ENCODE peak calls at places on chromosomes 5 and 9, in six cellular contexts. V is tibial nerve, T is heart right ventricle, X is ovary, K is GM12878, D is right lobe of liver. Q is an unnamed sample.

GRCh38 chr9:112867275-112867991 is 23.2 kb downstream of the SLC46A2 start:
- DNase-seq in K (no peak), X (no peak), D (no peak), V (no peak), T (no peak), Q (no peak)

GRCh38 chr5:104793031-104793430 is 1230.4 kb upstream of the NUDT12 start:
- DNase-seq in V (no peak), D (no peak), X (no peak), K (no peak), T (no peak), Q (no peak)

GRCh38 chr9:72278959-72279358 is 86.0 kb downstream of the ZFAND5 start:
- DNase-seq in V (no peak), X (no peak), D (no peak), K (no peak), T (no peak), Q (no peak)

GRCh38 chr5:138000102-138000723 is 32.7 kb downstream of the FAM13B start:
- DNase-seq in V (no peak), K (no peak), D (no peak), X (peak; percentile 26), T (no peak), Q (no peak)

GRCh38 chr5:125375143-125375542 is 628.7 kb upstream of the ZNF608 start:
- DNase-seq in K (no peak), D (no peak), T (no peak), X (no peak), V (no peak), Q (no peak)

GRCh38 chr9:34252670-34253459 is 74.0 kb downstream of the UBAP1 start:
- DNase-seq in T (peak; percentile 45), K (no peak), D (peak; percentile 65), X (peak; percentile 68), V (peak; percentile 61), Q (peak; percentile 68)

GRCh38 chr5:140322751-140323731 is 20.1 kb upstream of the PFDN1 start:
- DNase-seq in V (no peak), K (no peak), T (peak; percentile 38), X (peak; percentile 40), D (no peak), Q (no peak)

GRCh38 chr5:58255970-58256369 is 203.9 kb downstream of the PLK2 start:
- DNase-seq in D (no peak), T (no peak), K (no peak), V (no peak), X (no peak), Q (no peak)

GRCh38 chr5:75656311-75657003 is 45.2 kb downstream of the ANKDD1B start:
- DNase-seq in T (no peak), V (no peak), K (no peak), D (no peak), X (peak; percentile 31), Q (no peak)

GRCh38 chr9:21883642-21884041 is 81.2 kb downstream of the MTAP start:
- DNase-seq in K (no peak), V (no peak), X (no peak), T (no peak), D (no peak), Q (no peak)

GRCh38 chr5:33438996-33439395 is 1.8 kb upstream of the TARS1 start:
- DNase-seq in K (no peak), D (no peak), V (no peak), T (no peak), X (no peak), Q (no peak)

GRCh38 chr5:138240690-138241385 is 27.7 kb upstream of the CDC23 start:
- DNase-seq in X (no peak), V (no peak), K (no peak), D (no peak), T (no peak), Q (no peak)

GRCh38 chr5:61167382-61167781 is 5.1 kb upstream of the SMIM15 start:
- DNase-seq in X (no peak), T (no peak), V (no peak), D (no peak), K (no peak), Q (no peak)

GRCh38 chr9:111728617-111729366 is 65.9 kb downstream of the SHOC1 start:
- DNase-seq in K (no peak), X (no peak), D (no peak), T (no peak), V (no peak), Q (no peak)

GRCh38 chr5:180080670-180081280 is 9.2 kb upstream of the RNF130 start:
- DNase-seq in D (no peak), T (no peak), X (no peak), K (no peak), V (no peak), Q (no peak)

GRCh38 chr5:125486634-125487033 is 740.2 kb upstream of the ZNF608 start:
- DNase-seq in D (no peak), V (no peak), X (no peak), K (no peak), T (no peak), Q (no peak)

GRCh38 chr9:133924453-133924852 is 67.7 kb downstream of the VAV2 start:
- DNase-seq in V (no peak), X (no peak), D (no peak), K (no peak), T (no peak), Q (no peak)

GRCh38 chr5:180605554-180606214 is 14.4 kb upstream of the SCGB3A1 start:
- DNase-seq in K (peak; percentile 17), V (no peak), D (peak; percentile 51), X (no peak), T (peak; percentile 8), Q (peak; percentile 48)

GRCh38 chr9:9142001-9142400 is 1342.4 kb upstream of the DMAC1 start:
- DNase-seq in K (no peak), T (no peak), D (no peak), V (no peak), X (no peak), Q (no peak)

GRCh38 chr5:167985373-167985772 is 306.1 kb upstream of the WWC1 start:
- DNase-seq in K (no peak), D (no peak), X (no peak), T (no peak), V (no peak), Q (no peak)

GRCh38 chr9:116198344-116198743 is 44.8 kb downstream of the PAPPA start:
- DNase-seq in X (no peak), T (no peak), D (no peak), V (no peak), K (no peak), Q (no peak)

GRCh38 chr5:177386542-177386941 is 2.3 kb downstream of the SLC34A1 start:
- DNase-seq in X (no peak), T (no peak), K (no peak), V (no peak), D (no peak), Q (no peak)

GRCh38 chr5:121762416-121762815 is 89.3 kb upstream of the FTMT start:
- DNase-seq in D (no peak), K (no peak), T (no peak), V (no peak), X (no peak), Q (no peak)

GRCh38 chr5:137374110-137374853 is 124.8 kb downstream of the SPOCK1 start:
- DNase-seq in T (no peak), V (no peak), D (no peak), K (no peak), X (no peak), Q (no peak)

GRCh38 chr9:135797507-135798302 is 95.7 kb downstream of the KCNT1 start:
- DNase-seq in K (no peak), V (no peak), X (no peak), D (no peak), T (peak; percentile 68), Q (peak; percentile 51)

GRCh38 chr5:113276001-113276400 is 158.8 kb downstream of the TSSK1B start:
- DNase-seq in X (no peak), T (no peak), V (no peak), D (no peak), K (no peak), Q (no peak)

GRCh38 chr5:18305288-18305899 is 671.1 kb downstream of the TAF11L14 start:
- DNase-seq in T (no peak), X (no peak), D (no peak), V (no peak), K (no peak), Q (no peak)

GRCh38 chr5:103258957-103259704 is 568 bp downstream of the MACIR start:
- DNase-seq in T (peak; percentile 64), X (peak; percentile 68), K (no peak), D (peak; percentile 72), V (peak; percentile 16), Q (peak; percentile 78)

GRCh38 chr5:14090290-14090689 is 52.9 kb upstream of the TRIO start:
- DNase-seq in V (no peak), K (no peak), D (no peak), T (no peak), X (no peak), Q (no peak)

GRCh38 chr9:124032247-124032646 is 20.7 kb downstream of the LHX2 start:
- DNase-seq in T (no peak), D (peak; percentile 45), V (no peak), K (no peak), X (no peak), Q (no peak)

GRCh38 chr5:67900515-67900914 is 315.0 kb upstream of the PIK3R1 start:
- DNase-seq in D (no peak), T (no peak), X (no peak), K (no peak), V (no peak), Q (no peak)

GRCh38 chr5:159094745-159095144 is 5.0 kb downstream of the EBF1 start:
- DNase-seq in D (no peak), X (peak; percentile 61), K (no peak), V (peak; percentile 83), T (peak; percentile 54), Q (peak; percentile 83)

GRCh38 chr5:147369742-147370374 is 135.0 kb downstream of the STK32A start:
- DNase-seq in D (no peak), X (no peak), T (no peak), K (no peak), V (no peak), Q (no peak)

GRCh38 chr5:149001154-149001553 is 61.7 kb downstream of the SH3TC2 start:
- DNase-seq in X (no peak), D (no peak), K (no peak), V (no peak), T (no peak), Q (no peak)
- H3K4me1 ChIP-seq in X (no peaks in the 10 kb centered on the region), D (no peaks in the 10 kb centered on the region), K (no peaks in the 10 kb centered on the region), V (no peaks in the 10 kb centered on the region), T (peaks cover 7% of the 10 kb centered on the region), Q (peaks cover 41% of the 10 kb centered on the region)

DNA sequence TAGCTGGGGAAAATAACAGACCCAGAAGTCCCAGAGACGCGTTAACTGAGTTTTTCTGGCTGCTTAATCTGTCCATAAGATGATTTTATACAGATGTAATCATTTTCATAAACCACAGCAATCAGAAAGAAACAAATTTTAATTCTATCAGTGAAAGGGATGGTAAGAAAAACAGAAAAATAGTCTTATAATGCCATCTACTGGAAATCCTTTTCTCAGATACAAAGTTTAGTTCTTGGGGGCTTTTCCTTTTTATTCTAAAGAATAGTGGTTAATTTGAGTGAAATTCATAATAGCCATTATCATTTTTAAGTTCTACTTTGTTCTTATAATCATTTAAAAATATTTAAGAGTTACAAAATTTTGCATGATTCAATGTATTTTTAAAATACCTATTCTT is 44.4 kb downstream of the DROSHA start:
- DNase-seq in V (no peak), X (no peak), K (no peak), T (no peak), D (no peak), Q (no peak)
- TF ChIP-seq CTCF in V (no peak), X (no peak), K (no peak), T (no peak), D (no peak), Q (no peak)

GRCh38 chr9:130630506-130631330 is 33.7 kb upstream of the PRDM12 start:
- DNase-seq in D (no peak), T (peak; percentile 79), V (no peak), X (no peak), K (no peak), Q (no peak)
- H3K36me3 ChIP-seq in D (peaks cover 15% of the 10 kb centered on the region), T (peaks cover 100% of the 10 kb centered on the region), V (peaks cover 10% of the 10 kb centered on the region), X (no peaks in the 10 kb centered on the region), K (peaks cover 9% of the 10 kb centered on the region), Q (peaks cover 100% of the 10 kb centered on the region)

GRCh38 chr9:121636978-121637377 is 14.5 kb upstream of the DAB2IP start:
- DNase-seq in K (no peak), X (no peak), V (no peak), T (no peak), D (no peak), Q (no peak)
- H3K4me1 ChIP-seq in K (peaks cover 12% of the 10 kb centered on the region), X (peaks cover 5% of the 10 kb centered on the region), V (no peaks in the 10 kb centered on the region), T (peaks cover 60% of the 10 kb centered on the region), D (peaks cover 27% of the 10 kb centered on the region), Q (peaks cover 76% of the 10 kb centered on the region)